ENCODE peak calls at places on chromosome 16, in four cellular contexts. U is T47D, I is SK-N-SH, H is H1. J is an unnamed sample.

GRCh38 chr16:68885321-68885720 is 42.0 kb downstream of the TANGO6 start:
- DNase-seq in H (no peak), I (no peak), U (no peak), J (no peak)

GRCh38 chr16:17930280-17930679 is 406.3 kb downstream of the NPIPA8 start:
- DNase-seq in H (no peak), I (no peak), U (peak), J (no peak)

GRCh38 chr16:53821487-53821886 is 117.5 kb downstream of the FTO start:
- DNase-seq in U (no peak), H (no peak), I (no peak), J (no peak)

GRCh38 chr16:72428611-72429376 is 256.8 kb upstream of the PMFBP1 start:
- DNase-seq in I (no peak), U (no peak), H (no peak), J (no peak)

GRCh38 chr16:11290102-11290893 is 9.2 kb upstream of the PRM1 start:
- DNase-seq in I (no peak), U (no peak), H (no peak), J (no peak)

GRCh38 chr16:16139061-16139460 is 84.2 kb downstream of the ABCC6 start:
- DNase-seq in I (no peak), U (no peak), H (no peak), J (no peak)

GRCh38 chr16:19223235-19223847 is 55.3 kb downstream of the SYT17 start:
- DNase-seq in U (no peak), H (peak), I (no peak), J (peak)

GRCh38 chr16:17369441-17369951 is 101.3 kb downstream of the XYLT1 start:
- DNase-seq in I (no peak), U (no peak), H (no peak), J (no peak)

GRCh38 chr16:46848768-46849764 is 18.1 kb upstream of the C16orf87 start:
- DNase-seq in I (no peak), U (no peak), H (no peak), J (no peak)

GRCh38 chr16:64711596-64711995 is 410.3 kb downstream of the CDH11 start:
- DNase-seq in U (no peak), I (no peak), H (no peak), J (no peak)

GRCh38 chr16:58236231-58236690 is 38.4 kb upstream of the CSNK2A2 start:
- DNase-seq in I (peak), U (peak), H (peak), J (peak)

GRCh38 chr16:8372141-8372540 is 218.2 kb downstream of the TMEM114 start:
- DNase-seq in U (no peak), H (no peak), I (no peak), J (no peak)

GRCh38 chr16:8374032-8374431 is 216.3 kb downstream of the TMEM114 start:
- DNase-seq in U (no peak), H (no peak), I (no peak), J (no peak)

GRCh38 chr16:8374586-8374985 is 215.7 kb downstream of the TMEM114 start:
- DNase-seq in U (no peak), I (no peak), H (no peak), J (no peak)

GRCh38 chr16:8375208-8375607 is 215.1 kb downstream of the TMEM114 start:
- DNase-seq in H (no peak), I (no peak), U (no peak), J (no peak)

GRCh38 chr16:8370374-8371015 is 219.8 kb downstream of the TMEM114 start:
- DNase-seq in U (no peak), H (peak), I (no peak), J (no peak)
- TF ChIP-seq JUND in U (no peak), H (peak), I (no peak), J (no peak)

GRCh38 chr16:5069048-5069447 is 2.6 kb upstream of the ALG1 start:
- DNase-seq in U (no peak), H (no peak), I (no peak), J (no peak)
- TF ChIP-seq JUND in U (no peak), H (no peak), I (no peak), J (no peak)

GRCh38 chr16:85391769-85392583 is 221.1 kb upstream of the GSE1 start:
- DNase-seq in I (no peak), H (no peak), U (peak), J (no peak)
- TF ChIP-seq JUND in I (no peak), H (no peak), U (no peak), J (no peak)

GRCh38 chr16:78331749-78332148 is 232.3 kb downstream of the WWOX start:
- DNase-seq in U (no peak), H (no peak), I (no peak), J (no peak)
- TF ChIP-seq JUND in U (no peak), H (no peak), I (no peak), J (no peak)

GRCh38 chr16:29922986-29923501 is 3.0 kb downstream of the KCTD13 start:
- DNase-seq in H (no peak), I (no peak), U (no peak), J (no peak)

GRCh38 chr16:29916979-29917378 is 9.0 kb downstream of the KCTD13 start:
- DNase-seq in I (peak), H (no peak), U (no peak), J (no peak)

GRCh38 chr16:29925173-29925804 is 737 bp downstream of the KCTD13 start:
- DNase-seq in H (no peak), U (peak), I (no peak), J (no peak)

GRCh38 chr16:29922326-29922725 is 3.7 kb downstream of the KCTD13 start:
- DNase-seq in U (no peak), I (no peak), H (no peak), J (no peak)

GRCh38 chr16:29920690-29921371 is 5.2 kb downstream of the KCTD13 start:
- DNase-seq in H (no peak), U (no peak), I (no peak), J (no peak)
- TF ChIP-seq JUND in H (no peak), U (no peak), I (no peak), J (no peak)